ENCODE peak calls at places on chromosomes 6 and 20, in five cellular contexts. One of them, this sample, is unnamed.

GRCh38 chr6:106536863-106537262 is 92.4 kb downstream of the RTN4IP1 start:
- DNase-seq in activated T-cell treated with anti-CD3 and anti-CD28 coated beads for 1 hour: no peak
- DNase-seq in T-helper 2 cell: no peak
- DNase-seq in HTR-8/SVneo: no peak
- DNase-seq in substantia nigra: no peak
- DNase-seq in this sample: no peak

GRCh38 chr20:21104466-21104761 is 1.7 kb downstream of the LINC00237 start:
- DNase-seq in T-helper 2 cell: no peak
- DNase-seq in substantia nigra: no peak
- DNase-seq in activated T-cell treated with anti-CD3 and anti-CD28 coated beads for 1 hour: no peak
- DNase-seq in HTR-8/SVneo: no peak
- DNase-seq in this sample: no peak

GRCh38 chr20:58868795-58869194 is 16.3 kb downstream of the GNAS start:
- DNase-seq in HTR-8/SVneo: no peak
- DNase-seq in activated T-cell treated with anti-CD3 and anti-CD28 coated beads for 1 hour: no peak
- DNase-seq in substantia nigra: no peak
- DNase-seq in T-helper 2 cell: no peak
- DNase-seq in this sample: no peak

GRCh38 chr6:33296797-33297405 is 1.8 kb downstream of the RGL2 start:
- DNase-seq in activated T-cell treated with anti-CD3 and anti-CD28 coated beads for 1 hour: no peak
- DNase-seq in T-helper 2 cell: no peak
- DNase-seq in HTR-8/SVneo: no peak
- DNase-seq in substantia nigra: no peak
- DNase-seq in this sample: no peak

GRCh38 chr20:56542489-56543020 is 9.5 kb downstream of the FAM209B start:
- DNase-seq in substantia nigra: no peak
- DNase-seq in T-helper 2 cell: no peak
- DNase-seq in HTR-8/SVneo: no peak
- DNase-seq in activated T-cell treated with anti-CD3 and anti-CD28 coated beads for 1 hour: no peak
- DNase-seq in this sample: no peak

GRCh38 chr6:166325383-166326042 is 16.8 kb downstream of the SFT2D1 start:
- DNase-seq in activated T-cell treated with anti-CD3 and anti-CD28 coated beads for 1 hour: no peak
- DNase-seq in substantia nigra: no peak
- DNase-seq in HTR-8/SVneo: no peak
- DNase-seq in T-helper 2 cell: no peak
- DNase-seq in this sample: no peak

GRCh38 chr6:33160728-33161323 is 31.4 kb downstream of the COL11A2 start:
- DNase-seq in activated T-cell treated with anti-CD3 and anti-CD28 coated beads for 1 hour: no peak
- DNase-seq in HTR-8/SVneo: peak; percentile 82
- DNase-seq in substantia nigra: no peak
- DNase-seq in T-helper 2 cell: no peak
- DNase-seq in this sample: peak; percentile 95

GRCh38 chr6:154510144-154510905 is at the start of gene CNKSR3:
- DNase-seq in HTR-8/SVneo: peak; percentile 81
- DNase-seq in substantia nigra: peak; percentile 81
- DNase-seq in activated T-cell treated with anti-CD3 and anti-CD28 coated beads for 1 hour: no peak
- DNase-seq in T-helper 2 cell: no peak
- DNase-seq in this sample: peak; percentile 66

This sample was measured in COLO829.